ENCODE peak calls at places on chromosomes 3 and 15, in five cellular contexts. One of them, this sample, is unnamed. For H3K4me1, the result is how much of the 10 kb centered on the place peaks cover.

GRCh38 chr3:67301556-67301955 is 303.4 kb downstream of the KBTBD8 start:
- DNase-seq in lower lobe of right lung: no peak
- DNase-seq in lung: no peak
- DNase-seq in fibroblast of lung: no peak
- DNase-seq in NT2/D1: no peak
- DNase-seq in this sample: no peak

GRCh38 chr3:148102156-148102555 is 595.5 kb upstream of the AGTR1 start:
- DNase-seq in lower lobe of right lung: no peak
- DNase-seq in NT2/D1: no peak
- DNase-seq in fibroblast of lung: no peak
- DNase-seq in lung: no peak
- DNase-seq in this sample: no peak

GRCh38 chr3:122005033-122005565 is 16.9 kb downstream of the ILDR1 start:
- DNase-seq in fibroblast of lung: no peak
- DNase-seq in NT2/D1: no peak
- DNase-seq in lung: no peak
- DNase-seq in lower lobe of right lung: no peak
- DNase-seq in this sample: no peak

GRCh38 chr3:101994386-101994785 is 145.1 kb downstream of the NFKBIZ start:
- DNase-seq in lung: no peak
- DNase-seq in NT2/D1: no peak
- DNase-seq in lower lobe of right lung: no peak
- DNase-seq in fibroblast of lung: no peak
- DNase-seq in this sample: no peak

GRCh38 chr3:14536055-14536815 is 3.9 kb downstream of the GRIP2 start:
- DNase-seq in NT2/D1: no peak
- DNase-seq in lung: no peak
- DNase-seq in lower lobe of right lung: peak
- DNase-seq in fibroblast of lung: no peak
- DNase-seq in this sample: no peak

GRCh38 chr3:137165117-137165806 is 207.5 kb downstream of the IL20RB start:
- DNase-seq in NT2/D1: no peak
- DNase-seq in lower lobe of right lung: no peak
- DNase-seq in fibroblast of lung: no peak
- DNase-seq in lung: no peak
- DNase-seq in this sample: no peak

GRCh38 chr3:133054572-133054971 is 16.4 kb downstream of the TMEM108 start:
- DNase-seq in lung: no peak
- DNase-seq in NT2/D1: no peak
- DNase-seq in lower lobe of right lung: no peak
- DNase-seq in fibroblast of lung: no peak
- DNase-seq in this sample: no peak

GRCh38 chr3:71513081-71513480 is 70.4 kb downstream of the FOXP1 start:
- DNase-seq in NT2/D1: no peak
- DNase-seq in lung: no peak
- DNase-seq in fibroblast of lung: no peak
- DNase-seq in lower lobe of right lung: no peak
- DNase-seq in this sample: no peak

GRCh38 chr3:136960838-136961836 is 3.4 kb downstream of the IL20RB start:
- DNase-seq in fibroblast of lung: no peak
- DNase-seq in lung: no peak
- DNase-seq in lower lobe of right lung: no peak
- DNase-seq in NT2/D1: no peak
- DNase-seq in this sample: no peak

GRCh38 chr3:73719413-73719831 is 94.7 kb upstream of the PDZRN3 start:
- DNase-seq in fibroblast of lung: peak
- DNase-seq in lower lobe of right lung: no peak
- DNase-seq in NT2/D1: no peak
- DNase-seq in lung: no peak
- DNase-seq in this sample: no peak

GRCh38 chr3:39124876-39125836 is 17.7 kb downstream of the TTC21A start:
- DNase-seq in fibroblast of lung: peak
- DNase-seq in lung: peak
- DNase-seq in lower lobe of right lung: peak
- DNase-seq in NT2/D1: no peak
- DNase-seq in this sample: no peak

GRCh38 chr3:49674491-49674983 is 386 bp downstream of the APEH start:
- DNase-seq in lower lobe of right lung: no peak
- DNase-seq in fibroblast of lung: no peak
- DNase-seq in NT2/D1: no peak
- DNase-seq in lung: no peak
- DNase-seq in this sample: no peak

GRCh38 chr3:191240432-191240831 is 41.4 kb downstream of the OSTN start:
- DNase-seq in lung: no peak
- DNase-seq in fibroblast of lung: no peak
- DNase-seq in lower lobe of right lung: no peak
- DNase-seq in NT2/D1: no peak
- DNase-seq in this sample: no peak

GRCh38 chr3:96619475-96619874 is 194.9 kb upstream of the EPHA6 start:
- DNase-seq in lung: no peak
- DNase-seq in lower lobe of right lung: no peak
- DNase-seq in NT2/D1: no peak
- DNase-seq in fibroblast of lung: no peak
- DNase-seq in this sample: no peak

GRCh38 chr3:10855871-10856662 is 40.0 kb downstream of the SLC6A11 start:
- DNase-seq in lower lobe of right lung: no peak
- DNase-seq in fibroblast of lung: no peak
- DNase-seq in lung: no peak
- DNase-seq in NT2/D1: no peak
- DNase-seq in this sample: no peak

GRCh38 chr3:126133606-126134005 is 46.8 kb downstream of the ALDH1L1 start:
- DNase-seq in fibroblast of lung: no peak
- DNase-seq in lower lobe of right lung: peak
- DNase-seq in lung: no peak
- DNase-seq in NT2/D1: no peak
- DNase-seq in this sample: no peak

GRCh38 chr15:73930371-73930770 is 4.1 kb downstream of the LOXL1 start:
- DNase-seq in fibroblast of lung: peak
- DNase-seq in NT2/D1: no peak
- DNase-seq in lung: no peak
- DNase-seq in lower lobe of right lung: peak
- DNase-seq in this sample: peak

GRCh38 chr3:116001063-116001765 is 377.9 kb downstream of the GAP43 start:
- DNase-seq in NT2/D1: no peak
- DNase-seq in lower lobe of right lung: no peak
- DNase-seq in fibroblast of lung: peak
- DNase-seq in lung: no peak
- DNase-seq in this sample: no peak

GRCh38 chr15:65101891-65102708 is 12.9 kb downstream of the UBAP1L start:
- DNase-seq in lung: no peak
- DNase-seq in lower lobe of right lung: no peak
- DNase-seq in fibroblast of lung: no peak
- DNase-seq in NT2/D1: no peak
- DNase-seq in this sample: no peak

GRCh38 chr15:77981281-77982126 is 96.0 kb downstream of the TBC1D2B start:
- DNase-seq in NT2/D1: no peak
- DNase-seq in lung: no peak
- DNase-seq in fibroblast of lung: no peak
- DNase-seq in lower lobe of right lung: no peak
- DNase-seq in this sample: no peak

GRCh38 chr15:31457631-31458526 is 131.2 kb downstream of the KLF13 start:
- DNase-seq in fibroblast of lung: peak
- DNase-seq in lung: no peak
- DNase-seq in NT2/D1: no peak
- DNase-seq in lower lobe of right lung: no peak
- DNase-seq in this sample: peak

GRCh38 chr3:192915306-192915705 is 2.4 kb downstream of the MB21D2 start:
- DNase-seq in fibroblast of lung: peak
- DNase-seq in NT2/D1: peak
- DNase-seq in lower lobe of right lung: no peak
- DNase-seq in lung: no peak
- DNase-seq in this sample: no peak

GRCh38 chr3:183275418-183275817 is 22.4 kb downstream of the B3GNT5 start:
- DNase-seq in NT2/D1: no peak
- DNase-seq in fibroblast of lung: peak
- DNase-seq in lower lobe of right lung: no peak
- DNase-seq in lung: no peak
- DNase-seq in this sample: no peak

GRCh38 chr3:158659454-158660237 is 12.8 kb downstream of the LXN start:
- DNase-seq in fibroblast of lung: peak
- DNase-seq in lower lobe of right lung: no peak
- DNase-seq in lung: peak
- DNase-seq in NT2/D1: no peak
- DNase-seq in this sample: peak

GRCh38 chr3:29311805-29312204 is 30.9 kb downstream of the RBMS3 start:
- DNase-seq in lung: no peak
- DNase-seq in NT2/D1: no peak
- DNase-seq in lower lobe of right lung: no peak
- DNase-seq in fibroblast of lung: no peak
- DNase-seq in this sample: no peak

GRCh38 chr3:81716870-81717509 is 44.5 kb downstream of the GBE1 start:
- DNase-seq in lung: no peak
- DNase-seq in fibroblast of lung: peak
- DNase-seq in lower lobe of right lung: no peak
- DNase-seq in NT2/D1: no peak
- DNase-seq in this sample: no peak

GRCh38 chr3:51673181-51673801 is 2.2 kb downstream of the TEX264 start:
- DNase-seq in lung: no peak
- DNase-seq in fibroblast of lung: no peak
- DNase-seq in NT2/D1: no peak
- DNase-seq in lower lobe of right lung: no peak
- DNase-seq in this sample: no peak

GRCh38 chr3:171309906-171310359 is 150.3 kb downstream of the TNIK start:
- DNase-seq in lower lobe of right lung: no peak
- DNase-seq in fibroblast of lung: peak
- DNase-seq in lung: no peak
- DNase-seq in NT2/D1: no peak
- DNase-seq in this sample: no peak

GRCh38 chr3:16570113-16570512 is 35.1 kb downstream of the DAZL start:
- DNase-seq in NT2/D1: no peak
- DNase-seq in lower lobe of right lung: no peak
- DNase-seq in fibroblast of lung: no peak
- DNase-seq in lung: no peak
- DNase-seq in this sample: no peak

GRCh38 chr15:28912422-28912821 is 26.6 kb downstream of the APBA2 start:
- DNase-seq in lower lobe of right lung: peak
- DNase-seq in NT2/D1: no peak
- DNase-seq in lung: no peak
- DNase-seq in fibroblast of lung: no peak
- DNase-seq in this sample: no peak

GRCh38 chr3:122533931-122534334 is 19.2 kb upstream of the KPNA1 start:
- DNase-seq in lower lobe of right lung: no peak
- DNase-seq in fibroblast of lung: peak
- DNase-seq in lung: no peak
- DNase-seq in NT2/D1: no peak
- DNase-seq in this sample: no peak

GRCh38 chr3:156483426-156483825 is 71.5 kb downstream of the SSR3 start:
- DNase-seq in fibroblast of lung: peak
- DNase-seq in NT2/D1: no peak
- DNase-seq in lung: no peak
- DNase-seq in lower lobe of right lung: no peak
- DNase-seq in this sample: no peak

GRCh38 chr3:36149447-36149865 is 230.8 kb upstream of the STAC start:
- DNase-seq in fibroblast of lung: no peak
- DNase-seq in lower lobe of right lung: no peak
- DNase-seq in NT2/D1: no peak
- DNase-seq in lung: no peak
- DNase-seq in this sample: no peak

GRCh38 chr3:10196389-10197052 is 31.8 kb downstream of the IRAK2 start:
- DNase-seq in fibroblast of lung: peak
- DNase-seq in NT2/D1: no peak
- DNase-seq in lung: no peak
- DNase-seq in lower lobe of right lung: no peak
- DNase-seq in this sample: peak

DNA sequence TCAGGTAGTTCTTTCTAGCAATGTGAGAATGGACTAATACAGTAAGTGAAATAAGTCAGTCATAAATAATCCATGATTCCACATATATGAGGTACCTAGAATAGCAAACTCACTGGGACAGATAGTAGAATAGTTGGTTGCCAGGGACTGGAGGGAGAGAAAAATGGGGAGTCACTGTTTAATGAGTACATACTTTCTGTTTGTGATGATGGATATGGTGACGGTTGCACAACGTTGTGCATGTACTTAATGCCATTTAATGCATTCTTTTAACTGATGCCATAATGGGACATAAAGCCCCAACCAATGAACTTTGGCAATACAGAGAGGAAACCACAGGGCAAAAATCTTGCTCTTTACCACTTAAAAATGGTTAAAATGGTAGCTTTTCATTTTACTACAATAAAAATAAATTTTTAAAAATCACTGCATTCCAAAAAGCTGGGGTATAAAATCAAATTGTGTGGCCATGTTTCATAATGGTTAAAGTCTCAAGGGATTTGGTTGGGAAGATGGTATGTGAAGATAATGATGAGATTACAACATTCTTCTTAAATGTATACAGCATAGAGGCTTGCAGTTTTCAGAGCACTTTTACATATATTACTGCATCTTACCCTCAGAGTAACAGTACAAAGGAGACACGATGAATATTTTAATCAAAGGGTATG is 45.2 kb downstream of the ADAM10 start:
- DNase-seq in NT2/D1: no peak
- DNase-seq in fibroblast of lung: peak
- DNase-seq in lung: no peak
- DNase-seq in lower lobe of right lung: no peak
- DNase-seq in this sample: no peak
- H3K4me1 ChIP-seq in NT2/D1: under half
- H3K4me1 ChIP-seq in fibroblast of lung: under half
- H3K4me1 ChIP-seq in lung: under half
- H3K4me1 ChIP-seq in lower lobe of right lung: under half
- H3K4me1 ChIP-seq in this sample: under half

GRCh38 chr3:159796744-159797143 is 191.9 kb upstream of the IL12A start:
- DNase-seq in NT2/D1: no peak
- DNase-seq in lung: no peak
- DNase-seq in fibroblast of lung: peak
- DNase-seq in lower lobe of right lung: no peak
- DNase-seq in this sample: no peak
- H3K4me1 ChIP-seq in NT2/D1: under half
- H3K4me1 ChIP-seq in lung: under half
- H3K4me1 ChIP-seq in fibroblast of lung: under half
- H3K4me1 ChIP-seq in lower lobe of right lung: under half
- H3K4me1 ChIP-seq in this sample: half or more

GRCh38 chr3:100047455-100048141 is 66.7 kb downstream of the FILIP1L start:
- DNase-seq in fibroblast of lung: peak
- DNase-seq in lung: no peak
- DNase-seq in NT2/D1: no peak
- DNase-seq in lower lobe of right lung: no peak
- DNase-seq in this sample: no peak
- H3K4me1 ChIP-seq in fibroblast of lung: under half
- H3K4me1 ChIP-seq in lung: under half
- H3K4me1 ChIP-seq in NT2/D1: under half
- H3K4me1 ChIP-seq in lower lobe of right lung: under half
- H3K4me1 ChIP-seq in this sample: under half

DNA sequence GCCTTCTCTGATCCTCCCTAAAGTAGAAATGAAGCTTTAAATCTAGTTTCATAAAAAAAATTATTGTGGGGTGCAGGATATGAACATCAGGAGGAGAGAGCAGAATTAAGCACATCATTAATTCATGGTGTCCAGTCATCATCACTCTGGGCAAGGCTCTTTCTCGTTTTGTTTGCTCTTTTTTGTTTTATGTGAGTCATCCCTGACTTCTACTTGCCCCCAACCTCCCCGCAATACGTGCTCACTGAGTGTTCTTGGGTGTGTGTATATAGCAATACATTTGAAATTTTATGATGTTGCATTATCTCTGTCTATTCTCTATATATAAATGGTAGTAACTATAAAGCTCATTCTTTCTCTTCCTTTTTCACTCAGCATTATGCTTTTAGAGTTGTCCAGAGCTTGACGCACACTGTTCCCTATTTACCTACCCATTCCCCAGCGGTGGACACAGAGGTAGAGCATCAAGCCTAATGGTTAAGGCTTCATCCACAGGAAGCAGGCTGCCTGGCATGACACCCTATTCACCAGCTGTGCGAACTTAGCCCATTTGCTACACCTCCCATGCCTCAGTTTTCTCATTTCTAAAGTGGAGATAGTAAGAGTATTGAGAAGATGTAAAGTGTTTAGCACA is 72.3 kb downstream of the CD200R1L start:
- DNase-seq in lung: no peak
- DNase-seq in NT2/D1: no peak
- DNase-seq in lower lobe of right lung: no peak
- DNase-seq in fibroblast of lung: peak
- DNase-seq in this sample: no peak
- H3K4me1 ChIP-seq in lung: under half
- H3K4me1 ChIP-seq in NT2/D1: under half
- H3K4me1 ChIP-seq in lower lobe of right lung: under half
- H3K4me1 ChIP-seq in fibroblast of lung: under half
- H3K4me1 ChIP-seq in this sample: under half

This sample was measured in right atrium auricular region.